ENCODE peak calls at places on chromosomes 12 and 14, in eight cellular contexts. X, Y, Q, V, C, E, S and B are unnamed samples. For H3K27me3, the result is how much of the 10 kb centered on the place peaks cover.

GRCh38 chr12:106193404-106194215 is 54.2 kb downstream of the CKAP4 start:
- DNase-seq in E (no peak), S (no peak), V (no peak), Y (no peak), X (no peak), C (no peak), Q (no peak), B (no peak)

GRCh38 chr14:26867171-26867757 is 269.4 kb upstream of the NOVA1 start:
- DNase-seq in S (peak), Q (no peak), V (no peak), E (no peak), C (peak), Y (peak), X (no peak), B (no peak)

GRCh38 chr14:51957950-51958349 is 31.4 kb upstream of the RTRAF start:
- DNase-seq in V (no peak), Y (no peak), E (no peak), C (no peak), S (no peak), Q (no peak), X (no peak), B (no peak)

GRCh38 chr12:15787801-15788200 is 1.4 kb downstream of the EPS8 start:
- DNase-seq in V (no peak), Y (no peak), S (no peak), X (no peak), E (no peak), Q (no peak), C (no peak), B (no peak)

GRCh38 chr12:12442548-12443071 is 85.7 kb downstream of the BORCS5 start:
- DNase-seq in C (no peak), Y (no peak), V (peak), Q (no peak), S (no peak), E (no peak), X (no peak), B (no peak)

GRCh38 chr12:26723379-26724308 is 109.3 kb downstream of the ITPR2 start:
- DNase-seq in C (no peak), E (no peak), Q (no peak), Y (no peak), V (no peak), X (no peak), S (no peak), B (peak)

GRCh38 chr12:116135209-116135930 is 142.1 kb downstream of the MED13L start:
- DNase-seq in S (no peak), X (no peak), C (no peak), V (no peak), Q (no peak), Y (no peak), E (no peak), B (no peak)

GRCh38 chr12:118874698-118875548 is 106.4 kb upstream of the SRRM4 start:
- DNase-seq in X (no peak), Y (no peak), C (no peak), S (peak), Q (no peak), V (peak), E (no peak), B (no peak)

GRCh38 chr14:73878436-73878835 is 8.2 kb upstream of the ZNF410 start:
- DNase-seq in Y (no peak), Q (no peak), S (no peak), X (no peak), V (no peak), C (no peak), E (no peak), B (no peak)

GRCh38 chr12:14884458-14884878 is 1.2 kb downstream of the MGP start:
- DNase-seq in Q (peak), C (peak), E (peak), Y (peak), S (no peak), V (peak), X (peak), B (peak)

GRCh38 chr14:75562048-75562447 is 16.4 kb upstream of the FLVCR2 start:
- DNase-seq in Y (no peak), X (no peak), S (no peak), V (no peak), E (no peak), C (no peak), Q (no peak), B (no peak)

GRCh38 chr14:102316048-102316745 is 3.3 kb upstream of the ZNF839 start:
- DNase-seq in Y (peak), E (peak), V (peak), S (peak), Q (no peak), C (peak), X (no peak), B (peak)

GRCh38 chr12:127194176-127194575 is 1072.8 kb upstream of the TMEM132C start:
- DNase-seq in V (no peak), X (no peak), E (no peak), C (no peak), Y (no peak), S (no peak), Q (no peak), B (no peak)

GRCh38 chr12:6165418-6165817 is 34.8 kb upstream of the CD9 start:
- DNase-seq in V (no peak), Q (no peak), Y (no peak), E (no peak), S (no peak), C (no peak), X (no peak), B (no peak)

GRCh38 chr14:73238262-73238852 is 1.1 kb downstream of the PAPLN start:
- DNase-seq in X (no peak), S (peak), Y (no peak), E (no peak), Q (no peak), V (no peak), C (no peak), B (no peak)

GRCh38 chr14:29156096-29156495 is 389.5 kb downstream of the FOXG1 start:
- DNase-seq in V (no peak), C (no peak), X (no peak), Q (no peak), Y (no peak), S (no peak), E (no peak), B (no peak)

GRCh38 chr12:47022296-47022695 is 57.1 kb upstream of the PCED1B start:
- DNase-seq in Q (no peak), X (no peak), S (no peak), C (no peak), E (no peak), Y (no peak), V (no peak), B (no peak)

GRCh38 chr12:3216726-3217682 is 139.8 kb downstream of the TSPAN9 start:
- DNase-seq in E (no peak), C (no peak), Y (no peak), V (no peak), Q (no peak), S (no peak), X (no peak), B (no peak)

GRCh38 chr12:120925740-120926563 is 21.8 kb upstream of the SPPL3 start:
- DNase-seq in C (no peak), E (no peak), V (no peak), Y (no peak), X (no peak), S (no peak), Q (peak), B (no peak)

GRCh38 chr14:74552623-74553022 is 59.1 kb downstream of the ISCA2 start:
- DNase-seq in S (no peak), E (peak), V (no peak), Q (no peak), C (no peak), X (no peak), Y (peak), B (peak)

GRCh38 chr14:78997811-78998210 is 827.6 kb downstream of the NRXN3 start:
- DNase-seq in Y (no peak), S (no peak), X (no peak), V (no peak), C (peak), E (no peak), Q (no peak), B (peak)

GRCh38 chr12:120759591-120760348 is 34.1 kb downstream of the ACADS start:
- DNase-seq in Y (no peak), V (no peak), Q (no peak), X (no peak), C (no peak), S (no peak), E (no peak), B (no peak)

GRCh38 chr12:128966411-128966810 is 113.1 kb downstream of the GLT1D1 start:
- DNase-seq in X (no peak), E (no peak), V (no peak), Y (no peak), Q (no peak), C (no peak), S (no peak), B (no peak)

GRCh38 chr12:26648584-26648983 is 184.4 kb downstream of the ITPR2 start:
- DNase-seq in X (no peak), C (no peak), Q (no peak), S (no peak), Y (no peak), E (no peak), V (no peak), B (no peak)

GRCh38 chr12:25130741-25131188 is 64.2 kb downstream of the DNAI7 start:
- DNase-seq in Y (no peak), V (no peak), E (no peak), C (no peak), Q (no peak), X (no peak), S (peak), B (no peak)

GRCh38 chr14:82710257-82710841 is 1176.7 kb upstream of the SEL1L start:
- DNase-seq in C (peak), S (peak), E (no peak), V (peak), Y (peak), X (no peak), Q (peak), B (peak)

GRCh38 chr12:64793610-64794009 is 30.8 kb upstream of the TBC1D30 start:
- DNase-seq in Q (no peak), Y (no peak), X (no peak), V (no peak), S (no peak), C (no peak), E (no peak), B (no peak)

GRCh38 chr14:29911815-29912214 is 15.8 kb downstream of the PRKD1 start:
- DNase-seq in X (no peak), Y (no peak), E (no peak), S (no peak), V (no peak), Q (no peak), C (no peak), B (no peak)

GRCh38 chr12:105205322-105206048 is 30.5 kb downstream of the APPL2 start:
- DNase-seq in S (no peak), C (peak), Y (peak), Q (no peak), V (no peak), X (no peak), E (no peak), B (no peak)

GRCh38 chr12:50505945-50506344 is 1.2 kb downstream of the DIP2B start:
- DNase-seq in Q (no peak), X (no peak), E (peak), Y (no peak), S (peak), V (no peak), C (no peak), B (no peak)

GRCh38 chr14:78764240-78764639 is 594.1 kb downstream of the NRXN3 start:
- DNase-seq in C (peak), X (no peak), Q (no peak), E (no peak), V (no peak), S (no peak), Y (no peak), B (no peak)

GRCh38 chr14:25431211-25432076 is 381.5 kb upstream of the STXBP6 start:
- DNase-seq in V (peak), Q (no peak), E (no peak), C (no peak), S (peak), Y (no peak), X (no peak), B (no peak)

GRCh38 chr14:74843653-74844052 is 32.3 kb downstream of the PROX2 start:
- DNase-seq in Q (no peak), V (no peak), X (no peak), E (no peak), S (no peak), C (no peak), Y (no peak), B (no peak)

GRCh38 chr12:3233813-3234212 is 156.6 kb downstream of the TSPAN9 start:
- DNase-seq in Y (no peak), E (no peak), V (no peak), S (no peak), X (no peak), Q (no peak), C (no peak), B (no peak)

GRCh38 chr12:25041006-25041741 is 92.3 kb upstream of the BCAT1 start:
- DNase-seq in C (no peak), Q (no peak), X (no peak), Y (no peak), S (no peak), E (no peak), V (no peak), B (no peak)

GRCh38 chr14:99510556-99511139 is 29.4 kb downstream of the CCNK start:
- DNase-seq in Y (no peak), E (no peak), X (peak), Q (no peak), C (no peak), V (no peak), S (no peak), B (no peak)

GRCh38 chr14:22474730-22475351 is 114.2 kb downstream of the DAD1 start:
- DNase-seq in Q (no peak), Y (no peak), V (no peak), S (no peak), X (no peak), E (no peak), C (no peak), B (no peak)

GRCh38 chr14:55249423-55249822 is 21.8 kb upstream of the FBXO34 start:
- DNase-seq in Y (no peak), E (no peak), S (no peak), C (no peak), Q (no peak), X (no peak), V (peak), B (no peak)

GRCh38 chr12:104701756-104702155 is 245.0 kb downstream of the CHST11 start:
- DNase-seq in X (no peak), Q (no peak), Y (no peak), V (no peak), E (no peak), C (no peak), S (no peak), B (no peak)

DNA sequence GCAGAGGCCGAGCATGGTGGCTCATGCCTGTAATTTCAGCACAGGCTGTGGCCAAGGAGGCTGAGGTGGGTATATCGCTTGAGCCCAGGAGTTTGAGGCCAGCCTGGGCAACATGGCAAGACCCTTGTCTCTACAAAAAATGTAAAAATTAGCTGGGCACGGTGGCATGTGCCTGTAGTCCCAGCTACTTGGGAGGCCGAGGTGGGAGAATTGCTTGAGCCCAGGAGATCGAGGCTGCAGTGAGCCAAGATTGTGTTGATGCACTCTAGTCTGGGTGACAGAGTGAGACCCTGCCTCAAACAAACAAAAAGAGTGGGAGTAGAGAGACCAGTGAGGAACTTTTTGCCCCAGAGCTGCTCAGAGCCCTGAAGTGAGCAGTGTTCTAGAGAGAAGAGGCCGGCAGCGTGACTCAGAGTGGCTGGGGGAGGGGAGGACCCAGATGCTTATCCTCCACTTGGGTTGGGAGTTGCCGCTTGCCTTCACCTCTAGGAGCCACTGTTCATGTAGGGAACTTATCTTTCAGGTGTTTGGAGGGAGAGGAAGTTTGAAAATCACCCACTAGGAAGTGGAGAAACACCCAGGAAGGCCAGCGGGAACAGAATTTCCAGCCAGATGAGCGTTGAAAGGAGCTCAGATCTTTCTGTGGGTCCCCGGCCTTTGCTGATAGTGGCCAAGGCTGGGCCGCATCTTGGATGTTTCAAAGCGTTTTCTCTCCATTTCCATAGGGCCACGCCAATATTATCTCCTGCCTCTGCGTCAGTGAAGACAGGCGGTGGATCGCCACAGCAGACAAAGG is 15.3 kb downstream of the CFAP251 start:
- DNase-seq in X (no peak), V (peak), Y (no peak), C (no peak), E (no peak), Q (peak), S (peak), B (no peak)
- TF ChIP-seq CTCF in X (no peak), V (peak), Y (no peak), C (no peak), E (no peak), Q (no peak), S (no peak), B (no peak)

DNA sequence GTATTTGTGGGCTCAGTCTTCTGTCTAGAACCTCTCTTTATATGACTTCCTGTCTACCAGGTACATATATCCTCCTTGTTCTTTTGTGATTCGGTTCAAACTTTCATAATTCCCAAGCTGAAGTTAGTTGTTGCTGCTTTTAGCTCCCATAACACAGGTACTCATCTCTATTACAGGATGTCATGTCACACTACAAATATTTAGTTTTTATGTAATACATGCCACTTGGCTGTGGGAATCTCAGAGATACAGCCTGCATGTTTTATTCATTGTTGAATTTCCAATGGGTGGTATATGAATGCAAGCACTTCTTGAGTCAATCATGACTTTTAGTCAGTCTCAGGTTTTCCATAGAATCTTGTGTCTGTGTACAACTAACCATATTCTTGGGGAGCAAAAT is 122.7 kb downstream of the SINHCAF start:
- DNase-seq in E (no peak), Q (no peak), X (no peak), S (no peak), Y (no peak), V (no peak), C (no peak), B (no peak)
- H3K4me3 ChIP-seq in E (no peak), Q (no peak), X (no peak), S (no peak), Y (no peak), V (no peak), C (no peak), B (no peak)

GRCh38 chr12:102962986-102963385 is 5.5 kb downstream of the ASCL1 start:
- DNase-seq in V (no peak), Q (no peak), X (no peak), S (no peak), C (no peak), Y (no peak), E (no peak), B (no peak)

GRCh38 chr12:102963796-102964195 is 6.3 kb downstream of the ASCL1 start:
- DNase-seq in Q (no peak), S (no peak), V (no peak), E (no peak), X (no peak), C (no peak), Y (no peak), B (no peak)

GRCh38 chr12:102965281-102966155 is 8.0 kb downstream of the ASCL1 start:
- DNase-seq in V (no peak), C (no peak), Y (no peak), Q (no peak), E (no peak), S (peak), X (no peak), B (no peak)

GRCh38 chr12:102966200-102966941 is 8.9 kb downstream of the ASCL1 start:
- DNase-seq in E (no peak), X (no peak), Q (no peak), Y (no peak), S (peak), V (no peak), C (no peak), B (no peak)

GRCh38 chr12:102964872-102965271 is 7.4 kb downstream of the ASCL1 start:
- DNase-seq in Y (peak), Q (no peak), E (no peak), S (peak), V (no peak), C (peak), X (no peak), B (no peak)
- H3K27me3 ChIP-seq in Y (under half), Q (half or more), E (half or more), S (half or more), V (under half), C (under half), X (under half), B (under half)

DNA sequence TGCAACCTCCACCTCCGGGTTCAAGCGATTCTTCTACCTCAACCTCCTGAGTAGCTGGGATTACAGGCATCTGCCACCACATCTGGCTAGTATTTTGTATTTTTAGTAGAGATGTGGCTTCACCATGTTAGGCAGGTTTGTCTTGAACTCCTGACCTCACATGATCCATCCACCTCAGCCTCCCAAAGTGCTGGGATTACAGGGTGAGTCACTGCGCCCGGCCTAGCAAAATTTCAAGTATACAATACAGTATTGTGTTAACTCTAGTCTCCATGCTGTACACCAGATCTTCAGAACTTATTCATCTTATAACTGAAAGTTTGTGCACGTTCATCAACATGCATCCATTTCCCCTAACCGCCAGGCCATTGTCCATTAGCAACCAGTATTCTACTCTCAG is 115.1 kb upstream of the MDGA2 start:
- DNase-seq in Y (no peak), V (no peak), E (no peak), Q (no peak), S (no peak), X (no peak), C (no peak), B (no peak)
- TF ChIP-seq CTCF in Y (no peak), V (no peak), E (no peak), Q (no peak), S (no peak), X (no peak), C (no peak), B (no peak)

DNA sequence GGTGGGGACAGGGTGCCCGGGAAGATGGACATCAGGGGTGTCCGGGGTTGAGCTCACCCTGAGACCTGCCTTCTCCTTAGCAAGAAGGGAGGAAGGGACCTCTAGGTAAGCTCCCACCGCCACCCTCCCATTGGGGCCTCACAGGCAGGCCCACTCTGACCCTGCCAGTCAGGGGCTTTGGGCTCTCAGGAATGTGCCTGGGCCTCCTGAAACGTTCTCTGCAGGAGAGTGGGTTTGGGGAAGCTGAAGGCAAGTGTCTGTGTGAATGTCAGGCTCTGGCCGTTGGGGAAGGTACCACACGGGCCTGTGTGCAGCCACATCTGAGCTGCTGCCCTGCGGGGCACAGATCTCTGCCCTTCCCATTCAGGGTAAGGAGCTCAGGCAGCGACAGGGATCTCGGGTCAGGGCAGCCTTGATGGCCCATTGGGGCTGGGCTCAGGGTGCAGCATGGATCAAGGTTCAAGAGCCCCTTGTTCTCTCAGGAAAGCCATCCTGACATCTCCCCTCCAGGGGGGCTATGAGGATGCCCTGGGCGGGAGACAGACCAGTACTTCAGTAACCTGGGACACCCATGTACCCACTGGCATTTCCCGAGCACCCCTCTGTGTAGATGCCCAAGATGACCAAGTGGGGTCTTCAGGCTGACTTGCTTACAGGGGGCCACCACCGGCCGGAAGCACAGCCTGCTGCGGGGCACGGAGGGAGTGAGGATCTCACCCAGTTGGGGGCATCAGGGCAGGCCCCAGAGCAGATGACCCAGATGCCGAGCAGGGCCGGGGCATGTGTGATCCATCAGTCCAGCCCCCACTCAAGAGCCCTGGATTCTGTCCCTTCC is 29.7 kb downstream of the FAM222A start:
- DNase-seq in E (no peak), X (no peak), S (no peak), C (peak), Q (peak), Y (peak), V (peak), B (peak)
- H3K4me3 ChIP-seq in E (no peak), X (no peak), S (no peak), C (no peak), Q (no peak), Y (no peak), V (no peak), B (no peak)